ENCODE peak calls at places on chromosomes 3 and 15, in five cellular contexts. N, B, Z, I and E are unnamed samples.

GRCh38 chr15:78034495-78035191 is 42.9 kb downstream of the TBC1D2B start:
- DNase-seq in N (no peak), B (peak; percentile 66), Z (no peak), I (no peak), E (no peak)

GRCh38 chr15:63243101-63243500 is 34.3 kb upstream of the APH1B start:
- DNase-seq in N (no peak), I (no peak), B (no peak), Z (no peak), E (no peak)

GRCh38 chr3:72004749-72005292 is 219.9 kb upstream of the PROK2 start:
- DNase-seq in B (no peak), I (peak; percentile 21), Z (no peak), N (no peak), E (no peak)

GRCh38 chr15:62559049-62559733 is 394.1 kb upstream of the C2CD4B start:
- DNase-seq in N (no peak), B (no peak), I (no peak), Z (no peak), E (no peak)

GRCh38 chr3:160566499-160566898 is 1.1 kb upstream of the KPNA4 start:
- DNase-seq in N (no peak), Z (no peak), I (peak; percentile 17), B (no peak), E (no peak)

GRCh38 chr15:65373163-65373651 is 4.6 kb downstream of the IGDCC3 start:
- DNase-seq in N (no peak), I (no peak), B (no peak), Z (peak; percentile 38), E (no peak)

GRCh38 chr15:60682615-60683014 is 203.7 kb upstream of the ICE2 start:
- DNase-seq in Z (no peak), I (no peak), B (no peak), N (no peak), E (no peak)

GRCh38 chr15:100790786-100791265 is 88.8 kb upstream of the ALDH1A3 start:
- DNase-seq in Z (no peak), I (no peak), N (peak; percentile 6), B (no peak), E (no peak)

GRCh38 chr3:82087958-82088357 is 326.5 kb upstream of the GBE1 start:
- DNase-seq in Z (peak; percentile 3), B (no peak), N (no peak), I (no peak), E (no peak)

GRCh38 chr3:122942937-122943827 is 84.4 kb downstream of the SEMA5B start:
- DNase-seq in N (peak; percentile 96), I (peak; percentile 62), Z (peak; percentile 61), B (no peak), E (peak; percentile 90)

GRCh38 chr3:123552095-123552714 is 32.6 kb downstream of the HACD2 start:
- DNase-seq in Z (peak; percentile 4), B (no peak), N (no peak), I (peak; percentile 10), E (peak; percentile 73)

GRCh38 chr3:170007031-170007663 is 30.6 kb upstream of the GPR160 start:
- DNase-seq in Z (peak; percentile 51), I (no peak), N (no peak), B (peak; percentile 37), E (no peak)

GRCh38 chr15:91752081-91752810 is 101.3 kb upstream of the SLCO3A1 start:
- DNase-seq in N (no peak), I (no peak), B (no peak), Z (no peak), E (no peak)
- H3K4me2 ChIP-seq in N (no peak overlapping the region), I (no peak overlapping the region), B (no peak overlapping the region), Z (no peak overlapping the region), E (no peak overlapping the region)

DNA sequence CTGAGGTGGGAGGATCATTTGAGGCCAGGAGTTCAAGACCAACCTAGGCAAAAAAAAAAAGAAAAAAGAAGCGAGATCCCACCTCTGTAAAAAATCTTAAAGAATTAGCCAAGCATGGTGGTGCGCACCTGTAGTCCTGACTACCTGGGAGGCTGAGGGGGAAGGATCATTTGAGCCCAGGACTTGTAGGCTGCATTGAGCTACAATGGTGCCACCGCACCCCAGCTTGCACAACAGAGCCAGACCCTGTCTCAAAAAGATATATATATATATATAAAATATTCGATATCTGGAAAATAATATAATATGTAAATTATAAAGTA is 1.1 kb upstream of the IMP3 start:
- DNase-seq in I (no peak), B (no peak), N (no peak), Z (no peak), E (no peak)
- H2AFZ ChIP-seq in I (no peak overlapping the region), B (no peak overlapping the region), N (no peak overlapping the region), Z (no peak overlapping the region), E (peak overlapping the region; percentile 7)

DNA sequence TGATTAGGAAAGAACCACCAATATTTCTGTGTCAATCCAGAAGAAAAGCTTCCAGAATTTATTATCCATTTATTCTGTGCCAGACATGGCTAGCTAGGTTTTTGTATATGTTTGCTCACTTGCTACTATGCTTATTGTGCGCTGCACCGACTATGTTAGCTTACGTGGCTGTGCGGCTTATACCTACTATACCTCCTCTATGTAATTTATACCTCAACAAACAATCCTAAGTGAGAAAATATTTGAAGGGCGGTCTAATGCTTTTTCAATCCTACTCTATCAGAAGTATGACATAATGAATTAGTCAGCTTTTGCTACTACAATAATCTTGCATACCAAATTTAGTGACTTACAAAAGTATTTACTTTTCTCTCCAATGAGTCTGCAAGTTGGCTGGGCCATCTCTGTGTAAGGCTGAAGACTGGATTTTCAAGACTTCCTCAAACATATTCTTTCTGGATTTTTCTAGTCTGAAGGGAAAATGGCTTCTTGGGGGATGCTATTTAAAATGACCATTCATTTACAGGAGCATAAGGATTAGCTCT is 391.2 kb upstream of the NECTIN3 start:
- DNase-seq in B (no peak), I (no peak), Z (no peak), N (no peak), E (no peak)
- TF ChIP-seq CREB1 in B (no peak), I (no peak), Z (no peak), N (no peak), E (no peak)

GRCh38 chr15:46014532-46014931 is 379.7 kb downstream of the SQOR start:
- DNase-seq in B (no peak), I (no peak), Z (no peak), N (no peak), E (no peak)
- H3K4me2 ChIP-seq in B (no peak overlapping the region), I (no peak overlapping the region), Z (no peak overlapping the region), N (no peak overlapping the region), E (no peak overlapping the region)